ENCODE peak calls at places on chromosomes 3 and 15, in eight cellular contexts. L is A549, D is PC-3, Q is body of pancreas, O is IMR-90, E is upper lobe of left lung, N is endothelial cell of umbilical vein, K is AG04450. J is an unnamed sample.

GRCh38 chr3:12224181-12225147 is 64.4 kb upstream of the PPARG start:
- DNase-seq in N (no peak), D (peak), O (peak), K (no peak), Q (no peak), L (peak), E (no peak), J (peak)

GRCh38 chr15:99702895-99703602 is 30.2 kb downstream of the LYSMD4 start:
- DNase-seq in O (peak), L (no peak), Q (no peak), D (no peak), K (no peak), N (no peak), E (no peak), J (no peak)

GRCh38 chr3:16513141-16514020 is at the start of gene RFTN1:
- DNase-seq in O (peak), L (no peak), N (peak), Q (peak), E (peak), K (peak), D (peak), J (peak)

GRCh38 chr3:143644370-143645089 is 203.7 kb downstream of the SLC9A9 start:
- DNase-seq in K (peak), Q (peak), O (peak), D (peak), L (peak), E (no peak), N (peak), J (peak)

GRCh38 chr15:56957812-56958406 is 39.5 kb downstream of the TCF12 start:
- DNase-seq in E (no peak), L (no peak), D (no peak), N (peak), K (no peak), O (no peak), Q (peak), J (no peak)

GRCh38 chr3:157581331-157581730 is 78.1 kb upstream of the VEPH1 start:
- DNase-seq in O (peak), L (no peak), E (no peak), D (no peak), Q (no peak), N (no peak), K (no peak), J (peak)

GRCh38 chr3:122092460-122093165 is 37.5 kb downstream of the CD86 start:
- DNase-seq in O (peak), N (peak), D (peak), Q (peak), L (peak), E (no peak), K (no peak), J (peak)

GRCh38 chr3:46456118-46456517 is 8.6 kb downstream of the LTF start:
- DNase-seq in O (no peak), Q (no peak), D (no peak), N (no peak), K (no peak), E (no peak), L (no peak), J (no peak)

GRCh38 chr3:61701019-61701418 is 139.6 kb downstream of the PTPRG start:
- DNase-seq in O (no peak), L (no peak), D (no peak), E (no peak), Q (no peak), N (no peak), K (no peak), J (no peak)

GRCh38 chr3:7618606-7619005 is 757.7 kb downstream of the GRM7 start:
- DNase-seq in L (no peak), Q (no peak), N (no peak), E (no peak), O (no peak), K (no peak), D (no peak), J (no peak)

GRCh38 chr3:11539677-11540076 is 104.0 kb downstream of the VGLL4 start:
- DNase-seq in N (no peak), K (no peak), L (no peak), O (no peak), D (peak), E (no peak), Q (no peak), J (no peak)

GRCh38 chr3:50415066-50415465 is 55.7 kb upstream of the TMEM115 start:
- DNase-seq in N (no peak), Q (no peak), K (no peak), L (no peak), E (no peak), D (no peak), O (no peak), J (no peak)

GRCh38 chr3:70358978-70359580 is 46.6 kb upstream of the MDFIC2 start:
- DNase-seq in K (peak), Q (peak), N (peak), E (no peak), O (peak), L (peak), D (peak), J (peak)

GRCh38 chr3:114383875-114384557 is 90.2 kb downstream of the TIGIT start:
- DNase-seq in D (peak), E (no peak), N (peak), L (peak), O (peak), Q (peak), K (peak), J (peak)

GRCh38 chr3:15205934-15206661 is at the start of gene CAPN7:
- DNase-seq in Q (peak), O (peak), N (peak), L (peak), D (peak), E (peak), K (peak), J (peak)

GRCh38 chr3:37170513-37170912 is 3.9 kb downstream of the LRRFIP2 start:
- DNase-seq in Q (no peak), D (no peak), O (no peak), K (no peak), E (no peak), L (no peak), N (no peak), J (no peak)

GRCh38 chr15:40702077-40702476 is 7.1 kb downstream of the RAD51 start:
- DNase-seq in L (no peak), N (peak), E (no peak), O (peak), K (no peak), Q (no peak), D (peak), J (no peak)

GRCh38 chr3:27666708-27667107 is 55.4 kb downstream of the EOMES start:
- DNase-seq in D (no peak), E (peak), K (peak), Q (peak), L (peak), O (peak), N (no peak), J (peak)

GRCh38 chr3:12965999-12966846 is 107.0 kb downstream of the IQSEC1 start:
- DNase-seq in O (no peak), D (peak), L (no peak), N (peak), K (no peak), E (no peak), Q (no peak), J (no peak)

GRCh38 chr3:25338158-25338725 is 89.8 kb upstream of the RARB start:
- DNase-seq in E (no peak), Q (no peak), N (no peak), L (no peak), D (no peak), K (no peak), O (no peak), J (no peak)

GRCh38 chr3:170542704-170543103 is 43.2 kb downstream of the SLC7A14 start:
- DNase-seq in E (no peak), Q (no peak), K (no peak), L (no peak), N (no peak), D (peak), O (peak), J (no peak)

GRCh38 chr3:12175844-12176453 is 17.2 kb upstream of the TIMP4 start:
- DNase-seq in L (peak), K (no peak), E (no peak), Q (peak), O (peak), D (peak), N (peak), J (peak)

GRCh38 chr3:25390605-25391004 is 37.5 kb upstream of the RARB start:
- DNase-seq in N (no peak), E (no peak), K (no peak), O (no peak), L (no peak), D (no peak), Q (no peak), J (no peak)

GRCh38 chr3:119913021-119913420 is 131.1 kb downstream of the NR1I2 start:
- DNase-seq in E (no peak), D (peak), K (no peak), Q (no peak), N (no peak), O (peak), L (no peak), J (no peak)

GRCh38 chr3:12371525-12372140 is 82.8 kb downstream of the PPARG start:
- DNase-seq in N (no peak), Q (no peak), L (no peak), E (no peak), D (peak), O (peak), K (peak), J (no peak)

GRCh38 chr3:183481582-183481981 is 53.2 kb upstream of the MCF2L2 start:
- DNase-seq in E (no peak), N (no peak), L (no peak), O (peak), K (no peak), D (peak), Q (no peak), J (peak)

GRCh38 chr15:82739086-82739485 is 29.4 kb upstream of the AP3B2 start:
- DNase-seq in O (peak), N (no peak), K (no peak), E (no peak), L (no peak), D (peak), Q (no peak), J (peak)

GRCh38 chr15:31262143-31262530 is 64.5 kb upstream of the KLF13 start:
- DNase-seq in N (no peak), Q (no peak), D (no peak), L (no peak), K (no peak), E (no peak), O (no peak), J (no peak)

GRCh38 chr3:42839616-42840015 is 30.4 kb downstream of the ACKR2 start:
- DNase-seq in O (peak), E (peak), Q (peak), N (peak), D (peak), K (peak), L (peak), J (peak)

GRCh38 chr3:150251654-150252053 is 156.4 kb upstream of the TSC22D2 start:
- DNase-seq in N (peak), K (no peak), D (peak), L (no peak), E (no peak), O (peak), Q (no peak), J (peak)

GRCh38 chr3:42544492-42545283 is 37.1 kb downstream of the SEC22C start:
- DNase-seq in L (no peak), O (no peak), K (no peak), E (no peak), N (peak), Q (peak), D (peak), J (peak)

GRCh38 chr3:2092758-2093157 is 5.9 kb upstream of the CNTN4 start:
- DNase-seq in N (no peak), L (no peak), D (no peak), K (no peak), Q (no peak), O (no peak), E (no peak), J (no peak)

GRCh38 chr15:25774871-25775270 is 88.3 kb downstream of the ATP10A start:
- DNase-seq in D (no peak), O (no peak), K (no peak), E (no peak), L (no peak), Q (no peak), N (no peak), J (no peak)

GRCh38 chr15:85691350-85692240 is 103.1 kb downstream of the KLHL25 start:
- DNase-seq in D (no peak), N (no peak), E (no peak), K (no peak), Q (no peak), O (no peak), L (no peak), J (no peak)

DNA sequence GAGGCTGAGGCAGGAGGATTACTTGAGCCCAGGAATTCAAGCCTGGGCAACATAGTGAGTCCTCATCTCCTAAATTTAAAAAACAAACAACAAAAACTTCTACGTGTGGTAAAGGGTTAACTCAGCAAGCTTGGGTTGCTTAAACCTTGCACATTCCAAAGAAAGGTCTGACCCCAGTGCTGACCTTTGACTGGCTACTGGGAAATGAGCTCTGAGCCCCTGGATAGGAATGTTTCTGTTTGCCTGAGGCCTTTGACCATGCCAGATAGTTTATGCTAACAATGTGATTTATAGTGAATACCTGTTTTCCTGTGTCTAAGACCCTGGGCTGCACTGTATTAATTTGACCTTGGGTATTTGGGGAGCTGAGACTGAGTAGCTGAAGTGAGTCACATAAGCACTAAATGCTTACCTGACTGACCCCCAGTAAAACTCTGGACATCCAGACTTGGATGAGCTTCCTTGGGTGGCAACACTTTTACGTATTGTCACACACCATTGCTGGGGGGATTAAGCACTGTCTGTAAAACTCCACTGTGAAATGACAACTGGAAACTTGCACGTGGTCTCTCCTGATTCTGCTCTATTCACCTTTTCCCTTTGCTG is 20.7 kb downstream of the TCAIM start:
- DNase-seq in D (no peak), Q (no peak), O (no peak), K (no peak), E (no peak), L (peak), N (no peak), J (no peak)
- TF ChIP-seq CTCF in D (no peak), Q (no peak), O (no peak), K (no peak), E (no peak), L (no peak), N (no peak), J (no peak)

GRCh38 chr15:64878708-64879107 is 33.0 kb upstream of the ANKDD1A start:
- DNase-seq in N (peak), E (no peak), L (no peak), K (no peak), D (no peak), Q (peak), O (no peak), J (no peak)

GRCh38 chr15:64877435-64877834 is 34.3 kb upstream of the ANKDD1A start:
- DNase-seq in Q (peak), O (no peak), D (peak), E (peak), N (peak), L (no peak), K (no peak), J (no peak)

GRCh38 chr15:64883997-64884511 is 27.6 kb upstream of the ANKDD1A start:
- DNase-seq in L (peak), O (peak), Q (peak), E (no peak), N (peak), K (peak), D (peak), J (peak)

GRCh38 chr15:64888336-64888735 is 23.4 kb upstream of the ANKDD1A start:
- DNase-seq in K (no peak), O (no peak), D (no peak), L (no peak), Q (no peak), E (no peak), N (no peak), J (no peak)

GRCh38 chr15:64883097-64883581 is 28.6 kb upstream of the ANKDD1A start:
- DNase-seq in E (no peak), O (peak), Q (peak), L (no peak), K (no peak), D (no peak), N (no peak), J (peak)
- H3K4me3 ChIP-seq in E (no peak), O (no peak), Q (no peak), L (no peak), K (no peak), D (no peak), N (no peak), J (no peak)

GRCh38 chr3:109411547-109411946 is 74.2 kb upstream of the DPPA4 start:
- DNase-seq in L (no peak), E (no peak), K (no peak), Q (no peak), N (no peak), D (no peak), O (no peak), J (no peak)
- H3K27ac ChIP-seq in L (no peak), E (no peak), K (no peak), Q (no peak), N (no peak), D (no peak), O (no peak), J (no peak)

GRCh38 chr3:67486883-67487282 is 167.5 kb downstream of the SUCLG2 start:
- DNase-seq in L (no peak), O (no peak), D (no peak), K (no peak), N (no peak), Q (no peak), E (no peak), J (no peak)

GRCh38 chr3:67484085-67484484 is 170.3 kb downstream of the SUCLG2 start:
- DNase-seq in E (no peak), D (no peak), N (no peak), L (no peak), O (no peak), K (no peak), Q (no peak), J (no peak)

GRCh38 chr3:67490658-67491057 is 163.8 kb downstream of the SUCLG2 start:
- DNase-seq in N (no peak), E (no peak), O (no peak), L (no peak), Q (no peak), K (no peak), D (no peak), J (no peak)

GRCh38 chr3:67493808-67494207 is 160.6 kb downstream of the SUCLG2 start:
- DNase-seq in O (no peak), E (no peak), D (no peak), N (no peak), K (no peak), L (no peak), Q (no peak), J (no peak)

GRCh38 chr3:67489816-67490215 is 164.6 kb downstream of the SUCLG2 start:
- DNase-seq in O (peak), L (no peak), Q (no peak), D (no peak), E (no peak), K (peak), N (no peak), J (no peak)
- TF ChIP-seq CTCF in O (no peak), L (no peak), Q (no peak), D (no peak), E (no peak), K (no peak), N (no peak), J (no peak)

GRCh38 chr3:49133226-49133951 is 539 bp upstream of the LAMB2 start:
- DNase-seq in O (peak), Q (peak), E (peak), K (peak), L (peak), D (peak), N (peak), J (peak)

GRCh38 chr3:49132437-49133225 is at the start of gene LAMB2:
- DNase-seq in O (peak), N (peak), K (peak), D (peak), Q (peak), E (peak), L (peak), J (peak)

GRCh38 chr3:49132073-49132436 is 795 bp downstream of the LAMB2 start:
- DNase-seq in O (no peak), N (no peak), E (no peak), Q (no peak), L (no peak), K (no peak), D (no peak), J (no peak)

GRCh38 chr3:49131040-49131439 is 1.8 kb downstream of the LAMB2 start:
- DNase-seq in K (no peak), N (no peak), E (no peak), Q (no peak), D (no peak), L (no peak), O (no peak), J (no peak)

DNA sequence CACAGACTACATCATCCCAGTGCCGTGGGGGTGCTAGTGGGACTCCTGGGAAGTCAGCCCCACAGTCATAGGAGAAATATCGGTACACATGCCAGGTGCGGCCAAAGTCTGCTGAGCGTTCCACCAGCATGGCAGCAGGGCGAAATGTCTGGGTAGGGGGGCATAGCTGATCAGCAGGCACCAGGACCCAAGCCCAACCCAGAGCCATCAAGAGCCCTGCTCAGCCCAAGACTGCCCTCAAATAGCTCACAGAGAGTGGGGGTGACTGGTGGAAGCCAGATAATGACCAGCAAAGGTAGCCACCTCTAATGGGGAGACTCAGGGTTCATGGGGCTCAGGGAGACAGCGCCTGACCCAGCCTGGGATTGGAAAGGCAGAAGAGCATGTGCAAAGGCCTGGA is 1.3 kb downstream of the LAMB2 start:
- DNase-seq in N (no peak), D (no peak), L (no peak), K (no peak), O (no peak), E (no peak), Q (no peak), J (no peak)
- H3K4me3 ChIP-seq in N (peak), D (peak), L (peak), K (peak), O (peak), E (peak), Q (no peak), J (peak)

GRCh38 chr15:91472316-91472756 is 372.3 kb downstream of the SV2B start:
- DNase-seq in Q (no peak), L (no peak), D (no peak), E (no peak), K (no peak), N (no peak), O (peak), J (no peak)

GRCh38 chr15:91473894-91474293 is 373.8 kb downstream of the SV2B start:
- DNase-seq in E (no peak), L (no peak), D (no peak), Q (no peak), K (peak), N (no peak), O (peak), J (no peak)

GRCh38 chr15:91468861-91469260 is 368.8 kb downstream of the SV2B start:
- DNase-seq in K (no peak), Q (no peak), N (no peak), L (no peak), E (no peak), O (no peak), D (no peak), J (no peak)

GRCh38 chr15:91471410-91471993 is 371.4 kb downstream of the SV2B start:
- DNase-seq in E (no peak), D (no peak), K (peak), Q (peak), L (no peak), N (no peak), O (peak), J (no peak)

GRCh38 chr15:91469627-91470567 is 369.8 kb downstream of the SV2B start:
- DNase-seq in D (no peak), L (no peak), N (no peak), K (no peak), Q (peak), E (no peak), O (no peak), J (no peak)
- H3K27ac ChIP-seq in D (no peak), L (no peak), N (no peak), K (no peak), Q (no peak), E (no peak), O (no peak), J (no peak)

GRCh38 chr15:78640840-78641733 is at the start of gene CHRNB4:
- DNase-seq in Q (no peak), E (peak), D (no peak), L (no peak), N (peak), K (no peak), O (no peak), J (no peak)
- TF ChIP-seq CTCF in Q (no peak), E (no peak), D (no peak), L (no peak), N (no peak), K (no peak), O (no peak), J (peak)